ENCODE peak calls at places on chromosomes 4 and X, in nine cellular contexts. One of them, this sample, is unnamed.

GRCh38 chr4:102091656-102092055 is 253.6 kb downstream of the SLC39A8 start:
- DNase-seq in esophagus squamous epithelium: no peak
- DNase-seq in SK-N-SH: no peak
- DNase-seq in AG04450: no peak
- DNase-seq in right atrium auricular region: no peak
- DNase-seq in naive thymus-derived CD4-positive, alpha-beta T cell: no peak
- DNase-seq in hepatocyte: no peak
- DNase-seq in stomach: no peak
- DNase-seq in PC-3: no peak
- DNase-seq in this sample: no peak

GRCh38 chr4:182555997-182556418 is 312.8 kb downstream of the TENM3 start:
- DNase-seq in esophagus squamous epithelium: no peak
- DNase-seq in SK-N-SH: no peak
- DNase-seq in AG04450: peak; percentile 85
- DNase-seq in right atrium auricular region: no peak
- DNase-seq in naive thymus-derived CD4-positive, alpha-beta T cell: no peak
- DNase-seq in hepatocyte: peak; percentile 71
- DNase-seq in stomach: no peak
- DNase-seq in PC-3: no peak
- DNase-seq in this sample: no peak

GRCh38 chrX:20116087-20116574 is 576 bp downstream of the MAP7D2 start:
- DNase-seq in esophagus squamous epithelium: no peak
- DNase-seq in SK-N-SH: peak; percentile 64
- DNase-seq in AG04450: no peak
- DNase-seq in right atrium auricular region: no peak
- DNase-seq in naive thymus-derived CD4-positive, alpha-beta T cell: no peak
- DNase-seq in hepatocyte: no peak
- DNase-seq in stomach: no peak
- DNase-seq in PC-3: no peak
- DNase-seq in this sample: no peak

GRCh38 chr4:566035-566434 is 10.1 kb downstream of the TMEM271 start:
- DNase-seq in esophagus squamous epithelium: no peak
- DNase-seq in SK-N-SH: no peak
- DNase-seq in AG04450: no peak
- DNase-seq in right atrium auricular region: no peak
- DNase-seq in naive thymus-derived CD4-positive, alpha-beta T cell: no peak
- DNase-seq in hepatocyte: no peak
- DNase-seq in stomach: no peak
- DNase-seq in PC-3: no peak
- DNase-seq in this sample: no peak

GRCh38 chr4:56374956-56375355 is 12.3 kb downstream of the AASDH start:
- DNase-seq in esophagus squamous epithelium: no peak
- DNase-seq in SK-N-SH: no peak
- DNase-seq in AG04450: no peak
- DNase-seq in right atrium auricular region: no peak
- DNase-seq in naive thymus-derived CD4-positive, alpha-beta T cell: no peak
- DNase-seq in hepatocyte: no peak
- DNase-seq in stomach: no peak
- DNase-seq in PC-3: no peak
- DNase-seq in this sample: no peak

GRCh38 chrX:9279271-9279596 is 185.6 kb upstream of the TBL1X start:
- DNase-seq in esophagus squamous epithelium: no peak
- DNase-seq in SK-N-SH: no peak
- DNase-seq in AG04450: no peak
- DNase-seq in right atrium auricular region: no peak
- DNase-seq in naive thymus-derived CD4-positive, alpha-beta T cell: no peak
- DNase-seq in hepatocyte: no peak
- DNase-seq in stomach: no peak
- DNase-seq in PC-3: no peak
- DNase-seq in this sample: no peak

GRCh38 chr4:79049840-79050520 is 110.7 kb upstream of the PAQR3 start:
- DNase-seq in esophagus squamous epithelium: no peak
- DNase-seq in SK-N-SH: peak; percentile 24
- DNase-seq in AG04450: no peak
- DNase-seq in right atrium auricular region: no peak
- DNase-seq in naive thymus-derived CD4-positive, alpha-beta T cell: no peak
- DNase-seq in hepatocyte: no peak
- DNase-seq in stomach: no peak
- DNase-seq in PC-3: peak; percentile 8
- DNase-seq in this sample: no peak

GRCh38 chr4:38902695-38903094 is 35.1 kb downstream of the FAM114A1 start:
- DNase-seq in esophagus squamous epithelium: no peak
- DNase-seq in SK-N-SH: peak; percentile 52
- DNase-seq in AG04450: no peak
- DNase-seq in right atrium auricular region: no peak
- DNase-seq in naive thymus-derived CD4-positive, alpha-beta T cell: peak; percentile 48
- DNase-seq in hepatocyte: peak; percentile 21
- DNase-seq in stomach: no peak
- DNase-seq in PC-3: peak; percentile 56
- DNase-seq in this sample: peak; percentile 3

GRCh38 chr4:109588176-109588575 is 28.1 kb downstream of the MCUB start:
- DNase-seq in esophagus squamous epithelium: no peak
- DNase-seq in SK-N-SH: no peak
- DNase-seq in AG04450: no peak
- DNase-seq in right atrium auricular region: no peak
- DNase-seq in naive thymus-derived CD4-positive, alpha-beta T cell: peak; percentile 22
- DNase-seq in hepatocyte: no peak
- DNase-seq in stomach: no peak
- DNase-seq in PC-3: no peak
- DNase-seq in this sample: peak; percentile 56

GRCh38 chrX:46279214-46279924 is 265.9 kb downstream of the ZNF674 start:
- DNase-seq in esophagus squamous epithelium: no peak
- DNase-seq in SK-N-SH: no peak
- DNase-seq in AG04450: no peak
- DNase-seq in right atrium auricular region: no peak
- DNase-seq in naive thymus-derived CD4-positive, alpha-beta T cell: no peak
- DNase-seq in hepatocyte: no peak
- DNase-seq in stomach: no peak
- DNase-seq in PC-3: no peak
- DNase-seq in this sample: no peak

GRCh38 chr4:26369132-26370036 is 48.6 kb downstream of the RBPJ start:
- DNase-seq in esophagus squamous epithelium: no peak
- DNase-seq in SK-N-SH: no peak
- DNase-seq in AG04450: no peak
- DNase-seq in right atrium auricular region: no peak
- DNase-seq in naive thymus-derived CD4-positive, alpha-beta T cell: no peak
- DNase-seq in hepatocyte: no peak
- DNase-seq in stomach: no peak
- DNase-seq in PC-3: no peak
- DNase-seq in this sample: no peak

GRCh38 chr4:124961138-124961750 is 248.7 kb upstream of the ANKRD50 start:
- DNase-seq in esophagus squamous epithelium: no peak
- DNase-seq in SK-N-SH: no peak
- DNase-seq in AG04450: no peak
- DNase-seq in right atrium auricular region: no peak
- DNase-seq in naive thymus-derived CD4-positive, alpha-beta T cell: no peak
- DNase-seq in hepatocyte: no peak
- DNase-seq in stomach: no peak
- DNase-seq in PC-3: no peak
- DNase-seq in this sample: no peak
- H3K4me3 ChIP-seq in esophagus squamous epithelium: no peak overlapping the region
- H3K4me3 ChIP-seq in SK-N-SH: no peak overlapping the region
- H3K4me3 ChIP-seq in AG04450: no peak overlapping the region
- H3K4me3 ChIP-seq in right atrium auricular region: no peak overlapping the region
- H3K4me3 ChIP-seq in naive thymus-derived CD4-positive, alpha-beta T cell: no peak overlapping the region
- H3K4me3 ChIP-seq in hepatocyte: no peak overlapping the region
- H3K4me3 ChIP-seq in stomach: no peak overlapping the region
- H3K4me3 ChIP-seq in PC-3: no peak overlapping the region
- H3K4me3 ChIP-seq in this sample: no peak overlapping the region

GRCh38 chr4:4391866-4392265 is 5.0 kb downstream of the NSG1 start:
- DNase-seq in esophagus squamous epithelium: no peak
- DNase-seq in SK-N-SH: no peak
- DNase-seq in AG04450: no peak
- DNase-seq in right atrium auricular region: no peak
- DNase-seq in naive thymus-derived CD4-positive, alpha-beta T cell: no peak
- DNase-seq in hepatocyte: no peak
- DNase-seq in stomach: no peak
- DNase-seq in PC-3: no peak
- DNase-seq in this sample: no peak
- H3K4me3 ChIP-seq in esophagus squamous epithelium: no peak overlapping the region
- H3K4me3 ChIP-seq in SK-N-SH: no peak overlapping the region
- H3K4me3 ChIP-seq in AG04450: no peak overlapping the region
- H3K4me3 ChIP-seq in right atrium auricular region: no peak overlapping the region
- H3K4me3 ChIP-seq in naive thymus-derived CD4-positive, alpha-beta T cell: no peak overlapping the region
- H3K4me3 ChIP-seq in hepatocyte: no peak overlapping the region
- H3K4me3 ChIP-seq in stomach: no peak overlapping the region
- H3K4me3 ChIP-seq in PC-3: no peak overlapping the region
- H3K4me3 ChIP-seq in this sample: no peak overlapping the region

GRCh38 chrX:72676465-72676864 is 37.6 kb downstream of the PHKA1 start:
- DNase-seq in esophagus squamous epithelium: no peak
- DNase-seq in SK-N-SH: no peak
- DNase-seq in AG04450: no peak
- DNase-seq in right atrium auricular region: no peak
- DNase-seq in naive thymus-derived CD4-positive, alpha-beta T cell: no peak
- DNase-seq in hepatocyte: no peak
- DNase-seq in stomach: no peak
- DNase-seq in PC-3: peak; percentile 63
- DNase-seq in this sample: no peak
- H3K4me3 ChIP-seq in esophagus squamous epithelium: no peak overlapping the region
- H3K4me3 ChIP-seq in SK-N-SH: no peak overlapping the region
- H3K4me3 ChIP-seq in AG04450: no peak overlapping the region
- H3K4me3 ChIP-seq in right atrium auricular region: no peak overlapping the region
- H3K4me3 ChIP-seq in naive thymus-derived CD4-positive, alpha-beta T cell: no peak overlapping the region
- H3K4me3 ChIP-seq in hepatocyte: no peak overlapping the region
- H3K4me3 ChIP-seq in stomach: no peak overlapping the region
- H3K4me3 ChIP-seq in PC-3: no peak overlapping the region
- H3K4me3 ChIP-seq in this sample: no peak overlapping the region

GRCh38 chr4:157231525-157231924 is 11.0 kb downstream of the GRIA2 start:
- DNase-seq in esophagus squamous epithelium: no peak
- DNase-seq in SK-N-SH: no peak
- DNase-seq in AG04450: no peak
- DNase-seq in right atrium auricular region: no peak
- DNase-seq in naive thymus-derived CD4-positive, alpha-beta T cell: no peak
- DNase-seq in hepatocyte: no peak
- DNase-seq in stomach: no peak
- DNase-seq in PC-3: no peak
- DNase-seq in this sample: no peak
- H3K4me3 ChIP-seq in esophagus squamous epithelium: no peak overlapping the region
- H3K4me3 ChIP-seq in SK-N-SH: no peak overlapping the region
- H3K4me3 ChIP-seq in AG04450: no peak overlapping the region
- H3K4me3 ChIP-seq in right atrium auricular region: no peak overlapping the region
- H3K4me3 ChIP-seq in naive thymus-derived CD4-positive, alpha-beta T cell: no peak overlapping the region
- H3K4me3 ChIP-seq in hepatocyte: no peak overlapping the region
- H3K4me3 ChIP-seq in stomach: no peak overlapping the region
- H3K4me3 ChIP-seq in PC-3: no peak overlapping the region
- H3K4me3 ChIP-seq in this sample: no peak overlapping the region

This sample was measured in GM12864.